ENCODE peak calls at places on chromosomes 2 and 18, in four cellular contexts. G is T follicular helper cell, U is Right ventricle myocardium inferior, E is NCI-H1092 treated with DMSO at 0.1 percent for 48 hours. A is an unnamed sample.

GRCh38 chr2:57842531-57842930 is 204.1 kb upstream of the VRK2 start:
- DNase-seq in U (no peak), E (no peak), G (no peak), A (no peak)

GRCh38 chr2:126720031-126720368 is 64.0 kb downstream of the GYPC start:
- DNase-seq in E (no peak), G (no peak), U (no peak), A (no peak)

GRCh38 chr2:193963472-193964119 is 1693.4 kb upstream of the SLC39A10 start:
- DNase-seq in G (no peak), E (peak; percentile 24), U (no peak), A (peak; percentile 53)

GRCh38 chr2:38070438-38070837 is 5.5 kb downstream of the CYP1B1 start:
- DNase-seq in U (no peak), G (no peak), E (no peak), A (no peak)

GRCh38 chr2:236017446-236017845 is 150.7 kb downstream of the GBX2 start:
- DNase-seq in G (no peak), E (no peak), U (no peak), A (no peak)

GRCh38 chr2:221535824-221536223 is 36.3 kb downstream of the EPHA4 start:
- DNase-seq in E (no peak), G (no peak), U (no peak), A (no peak)

GRCh38 chr18:11154369-11154982 is 5.1 kb upstream of the PIEZO2 start:
- DNase-seq in G (no peak), E (peak; percentile 3), U (no peak), A (peak; percentile 13)

GRCh38 chr2:36214682-36215081 is 140.9 kb upstream of the CRIM1 start:
- DNase-seq in E (no peak), G (no peak), U (no peak), A (no peak)

GRCh38 chr18:49055787-49056186 is 105.0 kb upstream of the SMAD7 start:
- DNase-seq in U (peak; percentile 85), G (no peak), E (no peak), A (no peak)

GRCh38 chr2:62808554-62808953 is 103.0 kb downstream of the EHBP1 start:
- DNase-seq in G (no peak), U (no peak), E (no peak), A (no peak)

GRCh38 chr2:158315000-158315399 is 141.6 kb downstream of the CCDC148 start:
- DNase-seq in U (no peak), G (no peak), E (no peak), A (no peak)

GRCh38 chr2:39188958-39189499 is 54.7 kb downstream of the CDKL4 start:
- DNase-seq in U (no peak), E (no peak), G (no peak), A (no peak)

GRCh38 chr2:21038403-21039073 is 5.3 kb downstream of the APOB start:
- DNase-seq in E (no peak), G (no peak), U (no peak), A (no peak)

GRCh38 chr2:23521060-23521459 is 136.1 kb downstream of the KLHL29 start:
- DNase-seq in E (no peak), G (no peak), U (no peak), A (no peak)

GRCh38 chr18:68498185-68498584 is 216.7 kb downstream of the TMX3 start:
- DNase-seq in G (no peak), U (no peak), E (no peak), A (no peak)

A was measured in NCI-H446.